ENCODE peak calls at places on chromosomes 4 and X, in four cellular contexts. G, Q, E and I are unnamed samples.

GRCh38 chrX:54495814-54496516 is at the start of gene FGD1:
- DNase-seq in G (peak; percentile 56), Q (peak; percentile 85), E (peak; percentile 72), I (peak; percentile 91)

GRCh38 chrX:63784346-63784901 is 590 bp downstream of the ARHGEF9 start:
- DNase-seq in E (no peak), Q (no peak), G (no peak), I (peak; percentile 49)

GRCh38 chrX:40085714-40086113 is 12.0 kb downstream of the BCOR start:
- DNase-seq in E (no peak), Q (no peak), G (no peak), I (peak; percentile 41)

GRCh38 chrX:68588653-68589371 is 58.7 kb upstream of the STARD8 start:
- DNase-seq in G (no peak), Q (no peak), E (no peak), I (no peak)

GRCh38 chr4:95167809-95168208 is 381.0 kb downstream of the UNC5C start:
- DNase-seq in G (no peak), Q (no peak), E (no peak), I (no peak)

GRCh38 chrX:129793604-129794191 is 13.9 kb downstream of the SASH3 start:
- DNase-seq in E (no peak), G (no peak), Q (peak; percentile 63), I (no peak)

GRCh38 chrX:115030635-115031034 is 13.2 kb upstream of the IL13RA2 start:
- DNase-seq in G (no peak), E (no peak), Q (no peak), I (no peak)

GRCh38 chr4:78722320-78722719 is 53.8 kb upstream of the BMP2K start:
- DNase-seq in G (no peak), Q (no peak), E (no peak), I (no peak)

GRCh38 chr4:34293459-34293858 is 1950.9 kb downstream of the ARAP2 start:
- DNase-seq in G (no peak), Q (no peak), E (no peak), I (no peak)

GRCh38 chr4:137664055-137664405 is 131.7 kb upstream of the PCDH18 start:
- DNase-seq in G (no peak), E (no peak), Q (no peak), I (no peak)

GRCh38 chr4:40918330-40918729 is 168.6 kb downstream of the NSUN7 start:
- DNase-seq in G (no peak), E (peak; percentile 89), Q (peak; percentile 87), I (peak; percentile 79)

GRCh38 chrX:130552444-130553073 is 150.8 kb downstream of the RBMX2 start:
- DNase-seq in Q (no peak), E (no peak), G (no peak), I (no peak)

GRCh38 chrX:49053223-49054072 is 5.4 kb upstream of the CCDC120 start:
- DNase-seq in E (peak; percentile 59), Q (peak; percentile 79), G (peak; percentile 67), I (peak; percentile 69)

GRCh38 chr4:86048426-86048825 is 311.4 kb downstream of the MAPK10 start:
- DNase-seq in Q (no peak), E (no peak), G (no peak), I (no peak)

GRCh38 chr4:147848634-147849033 is 116.7 kb downstream of the ARHGAP10 start:
- DNase-seq in E (no peak), G (no peak), Q (no peak), I (no peak)

GRCh38 chr4:78923459-78924312 is 15.6 kb downstream of the PAQR3 start:
- DNase-seq in G (no peak), Q (no peak), E (no peak), I (no peak)

GRCh38 chr4:126582737-126583136 is 1050.0 kb upstream of the INTU start:
- DNase-seq in G (no peak), E (no peak), Q (no peak), I (no peak)

GRCh38 chr4:65033899-65034298 is 624.6 kb upstream of the TECRL start:
- DNase-seq in G (no peak), E (no peak), Q (no peak), I (no peak)

GRCh38 chr4:71147261-71147660 is 153.8 kb downstream of the DCK start:
- DNase-seq in Q (no peak), G (no peak), E (no peak), I (no peak)

GRCh38 chrX:119943185-119943988 is at the start of gene NKAP:
- DNase-seq in E (peak; percentile 83), Q (peak; percentile 90), G (peak; percentile 83), I (peak; percentile 90)

GRCh38 chr4:7828926-7829325 is 110.7 kb downstream of the AFAP1 start:
- DNase-seq in G (no peak), E (no peak), Q (peak; percentile 54), I (no peak)

GRCh38 chr4:158783775-158784174 is 14.9 kb downstream of the FNIP2 start:
- DNase-seq in G (no peak), Q (no peak), E (no peak), I (no peak)

GRCh38 chr4:147078362-147078761 is 132.7 kb upstream of the TTC29 start:
- DNase-seq in E (no peak), G (no peak), Q (no peak), I (no peak)

GRCh38 chr4:86848732-86849617 is at the start of gene SLC10A6:
- DNase-seq in G (no peak), Q (no peak), E (no peak), I (no peak)

GRCh38 chrX:145818522-145819075 is 970 bp downstream of the SLITRK2 start:
- DNase-seq in G (no peak), Q (no peak), E (no peak), I (no peak)

GRCh38 chrX:145816607-145817298 is 876 bp upstream of the SLITRK2 start:
- DNase-seq in E (no peak), Q (no peak), G (no peak), I (no peak)

GRCh38 chrX:145820825-145821224 is 3.2 kb downstream of the SLITRK2 start:
- DNase-seq in E (no peak), Q (no peak), G (no peak), I (no peak)

GRCh38 chrX:145817299-145817665 is 347 bp upstream of the SLITRK2 start:
- DNase-seq in G (no peak), E (no peak), Q (no peak), I (peak; percentile 51)

DNA sequence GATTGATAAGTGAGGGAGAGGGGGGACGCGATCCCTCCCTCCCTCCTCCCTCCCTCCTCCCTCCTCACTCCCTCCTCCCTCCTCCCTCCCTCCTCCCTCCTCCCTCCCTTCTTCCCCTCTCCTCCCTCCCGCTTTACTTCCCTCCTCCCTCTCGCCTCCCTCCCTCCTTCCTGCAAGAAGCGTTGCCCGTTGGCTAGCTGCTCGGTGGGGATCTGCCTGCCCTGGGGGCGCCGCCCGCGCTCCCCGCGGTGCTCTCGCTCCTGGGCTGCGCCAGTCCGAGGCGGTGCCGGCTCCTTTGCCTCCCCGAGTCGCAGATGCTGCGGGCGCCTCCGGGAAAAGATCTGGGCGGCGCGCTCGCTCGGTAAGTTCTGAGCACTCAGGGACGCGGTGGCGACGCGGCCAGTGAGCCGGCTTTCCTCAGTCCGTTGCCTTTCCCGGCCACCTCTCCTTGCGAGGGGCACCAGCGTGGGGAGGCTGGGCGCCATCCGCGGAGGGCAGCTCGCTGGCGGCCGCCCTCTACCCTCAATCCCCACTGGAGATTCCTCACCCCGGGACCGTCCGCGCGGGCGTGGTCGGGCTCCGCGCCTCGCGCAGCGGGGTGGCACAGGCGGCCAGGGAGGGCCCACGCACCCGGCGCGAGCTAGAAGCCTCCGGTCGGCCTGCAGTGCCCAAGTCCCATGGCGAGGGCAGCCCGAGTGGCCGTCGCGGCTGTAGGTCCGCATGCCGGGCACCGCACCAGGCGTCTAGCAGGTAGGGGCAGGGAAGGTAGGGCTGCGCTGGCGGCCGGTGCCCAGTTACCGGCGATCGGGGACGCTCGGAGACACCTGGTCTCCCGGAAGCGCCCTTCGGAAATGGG is at the start of gene SLITRK2:
- DNase-seq in E (no peak), Q (no peak), G (no peak), I (no peak)
- H3K4me3 ChIP-seq in E (no peak within 1 kb of the TSS), Q (peak within 1 kb of the TSS; percentile 10), G (no peak within 1 kb of the TSS), I (peak within 1 kb of the TSS; percentile 47)

DNA sequence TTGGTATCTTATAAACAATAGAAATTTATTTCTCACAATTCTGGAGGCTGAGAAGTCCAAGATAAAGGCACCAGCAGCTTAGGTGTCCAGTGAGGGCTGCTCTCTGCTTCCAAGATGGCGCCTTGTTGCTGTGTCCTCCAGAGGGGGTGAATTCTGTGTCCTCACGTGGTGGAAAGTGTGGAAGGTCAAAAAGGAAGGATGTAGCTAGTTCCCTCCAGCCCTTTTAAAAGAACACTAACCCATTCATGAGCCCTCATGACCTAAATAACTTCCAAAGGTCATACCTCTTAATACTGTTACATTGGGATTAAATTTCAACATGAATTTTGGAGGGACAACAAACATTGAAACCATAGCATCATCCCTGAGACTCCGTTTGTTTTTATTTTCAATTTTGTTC is 48.8 kb downstream of the ZNF81 start:
- DNase-seq in E (no peak), G (no peak), Q (no peak), I (no peak)
- H3K4me1 ChIP-seq in E (no peaks in the 10 kb centered on the region), G (no peaks in the 10 kb centered on the region), Q (no peaks in the 10 kb centered on the region), I (no peaks in the 10 kb centered on the region)

DNA sequence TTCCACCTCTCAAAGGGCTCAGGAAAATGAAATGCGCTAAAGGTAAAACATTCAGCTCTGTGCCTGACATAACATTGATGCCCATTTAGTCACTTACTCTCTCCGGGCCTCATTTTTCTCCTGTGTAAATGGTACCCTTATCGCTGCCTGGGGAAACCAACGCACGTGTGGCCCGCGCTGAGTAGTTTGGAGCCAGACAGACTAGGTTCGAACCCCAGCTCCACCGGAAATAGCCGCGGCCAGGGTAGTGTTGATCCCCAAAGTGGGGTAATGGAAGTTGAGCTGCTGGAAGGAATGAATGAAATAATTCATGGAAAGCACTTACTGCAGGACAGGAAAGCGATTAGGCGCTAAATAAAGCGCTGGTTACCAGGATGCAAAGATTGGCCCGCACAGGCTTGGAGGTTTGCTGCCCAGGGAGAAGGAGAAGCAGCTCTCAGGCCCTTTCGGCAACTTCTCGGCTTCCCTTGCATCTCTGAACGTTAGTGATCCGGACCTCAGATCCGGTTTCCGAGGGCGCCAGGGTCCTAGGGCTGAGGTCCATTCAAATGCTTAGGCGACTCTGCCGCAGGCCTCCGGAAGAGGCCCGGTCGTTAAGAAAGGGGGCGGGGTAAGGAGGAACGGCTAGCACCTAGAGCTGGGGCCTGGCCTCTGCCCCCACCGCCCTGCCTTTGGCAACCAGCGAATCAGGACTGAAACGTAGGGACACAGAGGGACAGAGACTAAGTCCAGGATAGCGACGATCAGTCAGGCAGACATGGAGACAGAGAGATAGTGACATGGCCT is 13.3 kb downstream of the NKX3-2 start:
- DNase-seq in G (no peak), Q (peak; percentile 49), E (no peak), I (no peak)
- H3K27me3 ChIP-seq in G (peaks cover 70% of the 10 kb centered on the region), Q (peaks cover 18% of the 10 kb centered on the region), E (peaks cover 42% of the 10 kb centered on the region), I (no peaks in the 10 kb centered on the region)

GRCh38 chr4:808860-809570 is 16.9 kb downstream of the CPLX1 start:
- DNase-seq in G (no peak), Q (no peak), E (no peak), I (no peak)

GRCh38 chr4:801436-802124 is 24.3 kb downstream of the CPLX1 start:
- DNase-seq in Q (no peak), G (no peak), E (no peak), I (no peak)

GRCh38 chr4:803884-804283 is 22.0 kb downstream of the CPLX1 start:
- DNase-seq in E (no peak), Q (no peak), G (no peak), I (no peak)

GRCh38 chr4:807792-808191 is 18.1 kb downstream of the CPLX1 start:
- DNase-seq in E (no peak), Q (no peak), G (no peak), I (no peak)

GRCh38 chr4:804804-805203 is 21.1 kb downstream of the CPLX1 start:
- DNase-seq in G (no peak), E (no peak), Q (no peak), I (no peak)
- H3K4me3 ChIP-seq in G (no peak overlapping the region), E (no peak overlapping the region), Q (no peak overlapping the region), I (no peak overlapping the region)